ENCODE peak calls at places on chromosomes 12 and 14, in four cellular contexts. S, J, Y and H are unnamed samples.

GRCh38 chr14:51447411-51447810 is 204.3 kb upstream of the FRMD6 start:
- DNase-seq in S (no peak), Y (no peak), J (no peak), H (no peak)

GRCh38 chr14:57609313-57609712 is 115.7 kb upstream of the CCDC198 start:
- DNase-seq in J (no peak), Y (no peak), S (no peak), H (no peak)

GRCh38 chr12:43988838-43989560 is 153.1 kb downstream of the TMEM117 start:
- DNase-seq in S (peak; percentile 18), J (no peak), Y (no peak), H (peak; percentile 50)

GRCh38 chr12:93698307-93699092 is 21.3 kb downstream of the CRADD start:
- DNase-seq in Y (no peak), S (peak; percentile 40), J (peak; percentile 32), H (no peak)

GRCh38 chr14:96754162-96754844 is 42.9 kb upstream of the VRK1 start:
- DNase-seq in S (no peak), J (no peak), Y (no peak), H (no peak)

GRCh38 chr12:64836856-64837255 is 12.4 kb downstream of the TBC1D30 start:
- DNase-seq in J (no peak), Y (no peak), S (no peak), H (peak; percentile 5)

GRCh38 chr12:123660328-123660727 is 10.6 kb upstream of the TCTN2 start:
- DNase-seq in J (peak; percentile 79), Y (no peak), S (peak; percentile 96), H (peak; percentile 88)

GRCh38 chr12:80262372-80263170 is 163.2 kb downstream of the OTOGL start:
- DNase-seq in J (no peak), S (peak; percentile 76), Y (no peak), H (no peak)

GRCh38 chr14:62213516-62213915 is 451.3 kb downstream of the SNAPC1 start:
- DNase-seq in S (peak; percentile 2), J (peak; percentile 73), Y (no peak), H (no peak)

GRCh38 chr12:109900752-109901580 is 892 bp downstream of the TCHP start:
- DNase-seq in S (peak; percentile 26), Y (no peak), J (peak; percentile 50), H (no peak)

GRCh38 chr12:788288-788687 is 35.9 kb downstream of the WNK1 start:
- DNase-seq in J (no peak), Y (no peak), S (no peak), H (no peak)

GRCh38 chr12:790608-791007 is 38.2 kb downstream of the WNK1 start:
- DNase-seq in J (no peak), S (no peak), Y (no peak), H (no peak)

GRCh38 chr12:795305-795704 is 42.9 kb downstream of the WNK1 start:
- DNase-seq in J (no peak), S (no peak), Y (no peak), H (no peak)

GRCh38 chr12:793037-793436 is 40.7 kb downstream of the WNK1 start:
- DNase-seq in S (peak; percentile 57), J (no peak), Y (no peak), H (no peak)

DNA sequence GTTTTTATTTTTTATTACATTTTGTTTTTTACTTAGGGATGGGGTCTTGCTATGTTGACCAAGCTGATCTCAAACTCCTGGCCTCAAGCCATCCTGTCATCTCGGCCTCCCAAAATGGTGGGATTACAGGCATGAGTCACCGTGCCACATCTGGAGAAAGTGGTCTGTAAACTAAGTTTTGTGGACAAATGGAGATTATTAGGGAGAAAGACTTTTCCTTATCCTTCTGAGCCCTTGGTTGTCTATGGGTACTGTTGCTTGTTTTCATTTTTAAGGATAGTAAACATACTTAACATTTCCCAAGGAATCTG is 37.8 kb downstream of the WNK1 start:
- DNase-seq in Y (no peak), S (no peak), J (no peak), H (no peak)
- H3K9ac ChIP-seq in Y (no peak overlapping the region), S (no peak overlapping the region), J (no peak overlapping the region), H (no peak overlapping the region)

GRCh38 chr12:131795064-131795463 is 33.1 kb upstream of the MMP17 start:
- DNase-seq in S (no peak), Y (no peak), J (no peak), H (no peak)

GRCh38 chr12:131795688-131796410 is 32.3 kb upstream of the MMP17 start:
- DNase-seq in Y (no peak), J (no peak), S (no peak), H (peak; percentile 96)

GRCh38 chr12:131797588-131797934 is 30.6 kb upstream of the MMP17 start:
- DNase-seq in Y (no peak), J (no peak), S (no peak), H (no peak)

GRCh38 chr12:131796754-131797587 is 31.2 kb upstream of the MMP17 start:
- DNase-seq in S (no peak), Y (no peak), J (no peak), H (no peak)

DNA sequence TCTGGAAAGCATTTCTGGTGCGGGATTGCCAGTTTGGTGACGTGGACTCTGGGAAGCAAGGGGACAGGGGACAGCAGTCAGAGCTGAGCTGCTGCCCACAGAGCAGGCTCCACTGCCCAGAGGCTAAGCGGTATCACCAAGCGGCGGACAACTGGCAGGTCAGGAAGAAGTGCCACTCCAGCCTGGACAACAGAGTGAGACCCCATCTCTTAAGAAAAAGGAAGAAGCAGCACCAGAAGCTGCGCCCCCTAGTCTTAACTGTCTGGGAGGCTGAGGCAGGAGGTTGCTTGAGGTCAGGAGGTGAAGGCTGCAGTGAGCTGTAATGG is 31.8 kb upstream of the MMP17 start:
- DNase-seq in S (no peak), Y (no peak), J (no peak), H (no peak)
- H3K9ac ChIP-seq in S (no peak overlapping the region), Y (no peak overlapping the region), J (no peak overlapping the region), H (no peak overlapping the region)

GRCh38 chr12:15256760-15257159 is 35.5 kb upstream of the RERG start:
- DNase-seq in S (peak; percentile 61), Y (no peak), J (no peak), H (peak; percentile 15)
- H3K9ac ChIP-seq in S (no peak overlapping the region), Y (no peak overlapping the region), J (peak overlapping the region; percentile 44), H (no peak overlapping the region)

GRCh38 chr12:50530532-50530931 is 25.7 kb downstream of the DIP2B start:
- DNase-seq in J (no peak), Y (no peak), S (no peak), H (no peak)

GRCh38 chr12:50533203-50533584 is 28.4 kb downstream of the DIP2B start:
- DNase-seq in Y (no peak), J (no peak), S (no peak), H (no peak)

GRCh38 chr12:50536831-50537537 is 32.2 kb downstream of the DIP2B start:
- DNase-seq in S (no peak), J (no peak), Y (no peak), H (no peak)

GRCh38 chr12:50537538-50537919 is 32.7 kb downstream of the DIP2B start:
- DNase-seq in Y (no peak), S (peak; percentile 91), J (peak; percentile 60), H (no peak)

DNA sequence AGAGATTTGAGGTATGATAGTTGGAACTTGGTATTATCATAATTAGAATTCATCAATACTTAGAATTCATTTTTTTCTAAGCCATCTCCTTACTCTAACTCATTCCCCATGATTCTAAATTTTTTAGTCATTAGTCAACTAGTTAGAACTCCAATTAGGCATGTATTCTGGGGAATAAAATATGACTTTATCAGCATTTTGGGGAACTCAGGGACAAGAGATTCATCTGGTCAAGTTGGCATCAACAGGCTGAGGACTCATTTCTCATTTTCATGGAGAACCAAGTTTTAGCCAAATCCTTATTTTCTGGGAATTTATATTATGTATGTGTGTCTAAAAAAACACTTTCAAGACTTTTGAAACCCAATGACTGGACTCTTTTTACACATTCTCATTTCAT is 29.2 kb downstream of the DIP2B start:
- DNase-seq in J (peak; percentile 8), S (peak; percentile 51), Y (no peak), H (no peak)
- H3K9ac ChIP-seq in J (no peak overlapping the region), S (no peak overlapping the region), Y (no peak overlapping the region), H (no peak overlapping the region)